ENCODE peak calls at places on chromosomes 11 and 22, in six cellular contexts. K is colonic mucosa, D is brain microvascular endothelial cell, R is tibial nerve, Z is RWPE1, G is endothelial cell. A is an unnamed sample.

GRCh38 chr22:26604368-26604767 is 13.5 kb downstream of the CRYBB1 start:
- DNase-seq in K (no peak), D (no peak), R (no peak), Z (no peak), G (no peak), A (no peak)

GRCh38 chr22:36365020-36365411 is 22.8 kb downstream of the MYH9 start:
- DNase-seq in K (peak; percentile 67), D (peak; percentile 92), R (no peak), Z (peak; percentile 74), G (no peak), A (no peak)

GRCh38 chr11:45864041-45864440 is 16.8 kb downstream of the CRY2 start:
- DNase-seq in K (no peak), D (no peak), R (no peak), Z (no peak), G (no peak), A (no peak)

GRCh38 chr11:112644410-112645131 is 316.6 kb upstream of the NCAM1 start:
- DNase-seq in K (no peak), D (no peak), R (no peak), Z (no peak), G (no peak), A (no peak)

GRCh38 chr11:35058318-35058717 is 80.7 kb upstream of the CD44 start:
- DNase-seq in K (no peak), D (no peak), R (no peak), Z (no peak), G (no peak), A (no peak)

GRCh38 chr11:2539761-2540520 is 95.1 kb downstream of the KCNQ1 start:
- DNase-seq in K (no peak), D (no peak), R (no peak), Z (no peak), G (no peak), A (peak; percentile 10)

GRCh38 chr22:31681625-31682345 is 19.8 kb upstream of the PISD start:
- DNase-seq in K (no peak), D (peak; percentile 2), R (no peak), Z (no peak), G (no peak), A (no peak)

GRCh38 chr22:17117400-17117799 is 3.8 kb downstream of the TMEM121B start:
- DNase-seq in K (no peak), D (no peak), R (no peak), Z (no peak), G (no peak), A (no peak)

GRCh38 chr11:67468509-67468834 is 579 bp downstream of the TMEM134 start:
- DNase-seq in K (peak; percentile 61), D (no peak), R (no peak), Z (no peak), G (peak; percentile 31), A (no peak)

GRCh38 chr22:40396882-40397281 is 26.5 kb downstream of the SGSM3 start:
- DNase-seq in K (peak; percentile 91), D (peak; percentile 75), R (no peak), Z (peak; percentile 69), G (peak; percentile 74), A (no peak)

GRCh38 chr11:117497206-117497951 is 169.7 kb downstream of the CEP164 start:
- DNase-seq in K (no peak), D (no peak), R (no peak), Z (no peak), G (no peak), A (no peak)

GRCh38 chr11:29040489-29040888 is 932.3 kb downstream of the METTL15 start:
- DNase-seq in K (no peak), D (no peak), R (no peak), Z (no peak), G (no peak), A (no peak)

GRCh38 chr11:34438529-34439507 is at the start of gene CAT:
- DNase-seq in K (peak; percentile 99), D (peak; percentile 98), R (peak; percentile 98), Z (peak; percentile 98), G (peak; percentile 93), A (peak; percentile 91)

GRCh38 chr11:62850911-62851806 is 11.8 kb upstream of the WDR74 start:
- DNase-seq in K (no peak), D (no peak), R (no peak), Z (no peak), G (no peak), A (no peak)

GRCh38 chr22:46260038-46260437 is 3.1 kb downstream of the PKDREJ start:
- DNase-seq in K (no peak), D (no peak), R (no peak), Z (no peak), G (no peak), A (no peak)

GRCh38 chr22:46259374-46259773 is 3.8 kb downstream of the PKDREJ start:
- DNase-seq in K (no peak), D (no peak), R (no peak), Z (no peak), G (no peak), A (no peak)

GRCh38 chr22:46263208-46263575 is at the start of gene PKDREJ:
- DNase-seq in K (no peak), D (no peak), R (no peak), Z (no peak), G (no peak), A (no peak)

GRCh38 chr22:46267431-46268279 is at the start of gene TTC38:
- DNase-seq in K (peak; percentile 96), D (peak; percentile 66), R (peak; percentile 85), Z (peak; percentile 78), G (peak; percentile 74), A (peak; percentile 78)

GRCh38 chr22:46262449-46263207 is 515 bp downstream of the PKDREJ start:
- DNase-seq in K (peak; percentile 72), D (peak; percentile 30), R (peak; percentile 52), Z (no peak), G (peak; percentile 69), A (no peak)
- TF ChIP-seq CTCF in K (no peak), D (peak; percentile 35), R (peak; percentile 31), Z (no peak), G (peak; percentile 20), A (no peak)

GRCh38 chr11:70512716-70513115 is 114.4 kb downstream of the CTTN start:
- DNase-seq in K (no peak), D (no peak), R (no peak), Z (no peak), G (no peak), A (no peak)

GRCh38 chr11:70510106-70510505 is 111.8 kb downstream of the CTTN start:
- DNase-seq in K (no peak), D (no peak), R (no peak), Z (no peak), G (no peak), A (no peak)

GRCh38 chr11:70509476-70509875 is 111.1 kb downstream of the CTTN start:
- DNase-seq in K (no peak), D (no peak), R (no peak), Z (no peak), G (no peak), A (no peak)

GRCh38 chr11:70510571-70510970 is 112.2 kb downstream of the CTTN start:
- DNase-seq in K (no peak), D (no peak), R (no peak), Z (no peak), G (no peak), A (no peak)

DNA sequence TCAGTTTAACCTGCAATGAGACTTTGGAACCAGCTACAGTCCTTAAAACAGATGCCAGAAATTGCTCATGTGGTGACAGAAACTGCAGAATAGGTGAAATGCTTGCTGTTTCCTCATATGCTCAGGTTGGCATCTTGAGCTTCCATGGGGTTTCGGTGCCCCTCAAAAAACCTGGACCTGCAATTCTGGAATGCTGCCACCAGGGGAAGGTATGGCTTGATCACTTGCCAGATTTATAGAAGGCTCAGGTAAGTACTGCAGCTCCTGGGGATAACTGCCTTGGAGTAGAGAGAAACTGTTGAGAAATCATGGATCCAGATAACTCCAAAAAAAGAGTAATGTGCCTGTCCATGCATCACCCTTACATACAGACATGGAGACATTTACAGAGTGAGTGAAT is 113.0 kb downstream of the CTTN start:
- DNase-seq in K (no peak), D (no peak), R (no peak), Z (no peak), G (no peak), A (no peak)
- TF ChIP-seq CTCF in K (no peak), D (peak; percentile 14), R (no peak), Z (no peak), G (peak; percentile 79), A (peak; percentile 76)

GRCh38 chr11:133911169-133911568 is 45.6 kb downstream of the IGSF9B start:
- DNase-seq in K (no peak), D (no peak), R (no peak), Z (no peak), G (peak; percentile 38), A (no peak)
- TF ChIP-seq CTCF in K (no peak), D (no peak), R (no peak), Z (no peak), G (peak; percentile 22), A (peak; percentile 19)

DNA sequence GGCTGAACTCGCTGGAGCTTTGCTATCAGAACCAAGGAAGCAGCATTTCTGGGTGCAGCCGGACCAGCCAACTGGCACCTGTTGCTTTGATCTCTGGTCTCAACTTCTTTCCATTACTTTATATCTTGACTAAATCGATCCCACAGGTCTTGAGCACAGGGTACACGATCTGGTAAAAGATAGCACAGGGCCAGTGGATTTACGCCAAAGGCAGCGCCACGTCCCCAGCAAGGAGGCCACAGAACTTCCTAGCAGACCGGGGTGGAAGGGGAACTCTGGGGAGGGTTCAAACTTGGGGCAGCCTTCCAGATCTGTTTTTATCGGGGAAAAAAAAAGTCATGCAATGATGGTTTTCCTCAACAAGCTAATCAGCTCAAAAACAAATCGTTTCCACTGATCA is 14.0 kb downstream of the VPS37C start:
- DNase-seq in K (no peak), D (no peak), R (no peak), Z (no peak), G (no peak), A (no peak)
- TF ChIP-seq CTCF in K (no peak), D (no peak), R (no peak), Z (no peak), G (no peak), A (no peak)

GRCh38 chr11:32489464-32489863 is 54.1 kb upstream of the WT1 start:
- DNase-seq in K (no peak), D (no peak), R (no peak), Z (no peak), G (no peak), A (no peak)
- TF ChIP-seq CTCF in K (no peak), D (no peak), R (no peak), Z (no peak), G (peak; percentile 42), A (peak; percentile 18)

GRCh38 chr22:45757068-45757467 is 85.4 kb downstream of the ATXN10 start:
- DNase-seq in K (no peak), D (no peak), R (no peak), Z (no peak), G (no peak), A (peak; percentile 51)
- TF ChIP-seq CTCF in K (no peak), D (peak; percentile 16), R (peak; percentile 18), Z (no peak), G (no peak), A (no peak)

A was measured in mesothelial cell of epicardium.